ENCODE peak calls at places on chromosomes 6 and 20, in eight cellular contexts. Q is SK-N-SH, C is astrocyte of the cerebellum, K is LNCaP clone FGC, Y is AG04449, L is body of pancreas, Z is fibroblast of the aortic adventitia, U is ovary. M is an unnamed sample.

GRCh38 chr6:119791746-119792145 is 442.2 kb upstream of the MAN1A1 start:
- DNase-seq in Q (no peak), C (no peak), K (no peak), Y (no peak), L (no peak), Z (no peak), U (no peak), M (no peak)

GRCh38 chr6:112827793-112828192 is 480.7 kb downstream of the RFPL4B start:
- DNase-seq in Q (no peak), C (no peak), K (no peak), Y (no peak), L (peak; percentile 16), Z (peak; percentile 25), U (no peak), M (no peak)

GRCh38 chr20:64113444-64113775 is 6.0 kb upstream of the NPBWR2 start:
- DNase-seq in Q (peak; percentile 9), C (no peak), K (no peak), Y (no peak), L (no peak), Z (no peak), U (no peak), M (no peak)

GRCh38 chr6:80314531-80314930 is 208.1 kb downstream of the BCKDHB start:
- DNase-seq in Q (no peak), C (no peak), K (no peak), Y (no peak), L (no peak), Z (no peak), U (no peak), M (no peak)

GRCh38 chr6:163094881-163095280 is 319.6 kb upstream of the QKI start:
- DNase-seq in Q (no peak), C (no peak), K (no peak), Y (no peak), L (no peak), Z (no peak), U (no peak), M (no peak)

GRCh38 chr6:15824851-15825250 is 162.0 kb upstream of the DTNBP1 start:
- DNase-seq in Q (no peak), C (no peak), K (no peak), Y (no peak), L (no peak), Z (no peak), U (no peak), M (no peak)

GRCh38 chr6:148711833-148712653 is 34.8 kb upstream of the UST start:
- DNase-seq in Q (no peak), C (no peak), K (no peak), Y (no peak), L (no peak), Z (peak; percentile 31), U (no peak), M (no peak)

GRCh38 chr20:43954704-43955243 is 40.1 kb downstream of the TOX2 start:
- DNase-seq in Q (no peak), C (no peak), K (no peak), Y (no peak), L (no peak), Z (peak; percentile 18), U (no peak), M (no peak)

GRCh38 chr20:33902011-33902410 is 90.9 kb downstream of the CHMP4B start:
- DNase-seq in Q (no peak), C (no peak), K (no peak), Y (no peak), L (no peak), Z (no peak), U (no peak), M (no peak)

DNA sequence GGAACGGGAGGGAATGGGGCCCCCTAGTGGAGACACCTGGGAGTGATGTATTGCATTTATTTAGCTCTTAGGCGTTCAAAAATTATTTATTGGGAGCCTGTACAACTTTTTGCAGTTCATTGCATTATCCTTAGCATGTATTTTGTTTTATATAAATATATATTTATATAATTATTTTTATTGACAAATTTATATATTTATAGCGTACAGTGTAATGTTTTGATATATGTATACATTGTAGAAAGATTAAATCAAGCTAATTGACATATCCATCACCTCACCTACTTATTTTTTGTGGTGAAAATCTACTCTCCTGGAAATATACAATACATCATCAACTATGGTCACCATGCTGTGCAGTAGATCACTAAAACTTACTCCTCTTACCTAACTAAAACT is 975 bp downstream of the SIRT5 start:
- DNase-seq in Q (no peak), C (no peak), K (no peak), Y (no peak), L (no peak), Z (no peak), U (no peak), M (no peak)
- TF ChIP-seq CTCF in Q (peak; percentile 90), C (peak; percentile 74), K (no peak), Y (peak; percentile 57), L (peak; percentile 76), Z (peak; percentile 80), U (peak; percentile 28), M (peak; percentile 77)

GRCh38 chr20:45892049-45892816 is 1.1 kb downstream of the CTSA start:
- DNase-seq in Q (peak; percentile 39), C (no peak), K (no peak), Y (no peak), L (peak; percentile 29), Z (peak; percentile 36), U (no peak), M (no peak)
- TF ChIP-seq CTCF in Q (peak; percentile 34), C (peak; percentile 31), K (peak; percentile 34), Y (peak; percentile 27), L (no peak), Z (peak; percentile 25), U (no peak), M (peak; percentile 19)

GRCh38 chr6:107418118-107418517 is 41.2 kb downstream of the PDSS2 start:
- DNase-seq in Q (no peak), C (no peak), K (no peak), Y (no peak), L (no peak), Z (peak; percentile 20), U (no peak), M (no peak)
- TF ChIP-seq CTCF in Q (peak; percentile 38), C (peak; percentile 42), K (peak; percentile 17), Y (peak; percentile 42), L (no peak), Z (peak; percentile 53), U (no peak), M (peak; percentile 31)

GRCh38 chr6:121434037-121434770 is 1.2 kb upstream of the GJA1 start:
- DNase-seq in Q (no peak), C (no peak), K (no peak), Y (no peak), L (no peak), Z (no peak), U (no peak), M (no peak)
- TF ChIP-seq CTCF in Q (no peak), C (no peak), K (no peak), Y (no peak), L (no peak), Z (no peak), U (no peak), M (no peak)

GRCh38 chr6:110980648-110981047 is 1.2 kb upstream of the RPF2 start:
- DNase-seq in Q (no peak), C (no peak), K (no peak), Y (no peak), L (no peak), Z (no peak), U (no peak), M (no peak)

GRCh38 chr6:110976575-110976974 is 5.3 kb upstream of the RPF2 start:
- DNase-seq in Q (no peak), C (no peak), K (no peak), Y (no peak), L (no peak), Z (no peak), U (no peak), M (no peak)

GRCh38 chr6:110979565-110980096 is 2.2 kb upstream of the RPF2 start:
- DNase-seq in Q (no peak), C (no peak), K (no peak), Y (no peak), L (no peak), Z (no peak), U (no peak), M (no peak)

GRCh38 chr6:110980227-110980626 is 1.6 kb upstream of the RPF2 start:
- DNase-seq in Q (no peak), C (no peak), K (no peak), Y (no peak), L (no peak), Z (no peak), U (no peak), M (no peak)
- TF ChIP-seq CTCF in Q (no peak), C (no peak), K (no peak), Y (no peak), L (no peak), Z (no peak), U (no peak), M (no peak)

GRCh38 chr6:66926060-66926459 is 1219.0 kb upstream of the EYS start:
- DNase-seq in Q (no peak), C (no peak), K (peak; percentile 14), Y (no peak), L (no peak), Z (peak; percentile 49), U (no peak), M (no peak)
- TF ChIP-seq CTCF in Q (peak; percentile 40), C (no peak), K (peak; percentile 46), Y (no peak), L (no peak), Z (peak; percentile 12), U (no peak), M (no peak)

DNA sequence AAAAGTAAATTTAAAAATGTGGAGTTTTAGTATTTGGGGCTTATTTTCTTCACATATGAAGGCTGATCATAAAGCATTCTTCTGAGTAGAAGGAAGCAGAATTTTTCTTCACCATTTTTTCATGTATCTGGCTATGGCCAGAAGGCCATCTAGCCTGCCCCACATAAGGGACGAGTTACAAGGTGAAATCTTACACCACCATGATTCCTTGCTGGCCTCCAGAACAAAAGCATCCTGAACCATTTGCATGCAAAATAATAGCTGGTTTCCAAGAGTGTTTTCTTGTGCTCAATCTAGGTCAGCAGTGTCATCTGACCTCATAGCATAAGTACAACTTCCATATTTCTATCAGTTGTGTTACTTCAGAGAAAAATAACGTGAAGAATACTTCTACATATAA is 93.1 kb downstream of the BMP5 start:
- DNase-seq in Q (no peak), C (no peak), K (no peak), Y (no peak), L (no peak), Z (no peak), U (no peak), M (no peak)
- TF ChIP-seq CTCF in Q (no peak), C (no peak), K (no peak), Y (no peak), L (no peak), Z (no peak), U (no peak), M (no peak)

DNA sequence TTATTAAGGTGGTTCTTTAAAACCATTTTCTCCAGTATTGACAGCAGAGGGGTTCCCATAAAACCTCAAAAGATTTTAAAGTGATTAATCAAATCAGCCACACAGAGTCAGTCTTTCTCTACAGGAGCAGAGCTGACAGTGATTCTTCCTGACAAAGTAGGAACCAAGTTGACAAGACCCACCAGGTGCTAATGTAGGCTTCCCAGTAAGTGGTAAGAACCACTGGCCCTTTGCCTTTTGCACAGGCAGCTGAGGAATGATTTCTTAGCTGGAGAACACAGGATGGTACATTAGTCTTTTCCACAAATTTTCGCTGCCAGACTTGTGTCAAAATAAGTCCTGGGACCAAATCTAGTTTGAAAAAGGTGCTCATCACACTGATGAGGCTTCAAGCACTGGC is 95.8 kb downstream of the ARMC2 start:
- DNase-seq in Q (no peak), C (peak; percentile 45), K (no peak), Y (no peak), L (no peak), Z (peak; percentile 33), U (no peak), M (no peak)
- TF ChIP-seq CTCF in Q (no peak), C (no peak), K (no peak), Y (no peak), L (no peak), Z (no peak), U (no peak), M (no peak)